ENCODE peak calls at places on chromosomes 5 and 9, in nine cellular contexts. Y is HCT116, M is GM12878, Q is A549, A is GM23338, E is K562, V is SK-N-SH, N is HepG2, C is Panc1. B is an unnamed sample.

GRCh38 chr5:15500326-15500958 is 462 bp downstream of the FBXL7 start:
- DNase-seq in Y (no peak), C (no peak), E (no peak), Q (peak; percentile 3), V (no peak), N (no peak), M (no peak), A (peak; percentile 59), B (no peak)

GRCh38 chr5:167166696-167167095 is 1124.7 kb upstream of the WWC1 start:
- DNase-seq in M (no peak), N (no peak), Y (no peak), C (no peak), V (no peak), A (no peak), Q (no peak), E (no peak), B (no peak)

GRCh38 chr5:31027726-31028125 is 165.8 kb upstream of the CDH6 start:
- DNase-seq in Y (no peak), M (no peak), V (no peak), N (peak; percentile 6), E (no peak), A (no peak), C (no peak), Q (no peak), B (no peak)

GRCh38 chr9:77785341-77785740 is 137.2 kb upstream of the GNA14 start:
- DNase-seq in N (no peak), A (no peak), V (peak; percentile 37), C (no peak), Q (no peak), Y (no peak), M (no peak), E (no peak), B (no peak)

GRCh38 chr9:19788614-19789271 is at the start of gene SLC24A2:
- DNase-seq in V (peak; percentile 79), Y (no peak), Q (no peak), A (peak; percentile 75), M (no peak), N (no peak), E (no peak), C (no peak), B (no peak)

GRCh38 chr9:98488578-98489312 is 220.0 kb downstream of the GABBR2 start:
- DNase-seq in N (no peak), C (no peak), V (no peak), A (peak; percentile 40), Q (peak; percentile 26), Y (no peak), E (no peak), M (no peak), B (no peak)

GRCh38 chr9:91164724-91165520 is 196.8 kb downstream of the AUH start:
- DNase-seq in M (no peak), Y (peak; percentile 81), N (peak; percentile 30), A (no peak), V (no peak), E (peak; percentile 73), C (no peak), Q (peak; percentile 86), B (peak; percentile 85)

GRCh38 chr5:38537502-38537901 is 18.9 kb downstream of the LIFR start:
- DNase-seq in Y (no peak), C (no peak), E (no peak), Q (no peak), V (no peak), N (no peak), M (no peak), A (no peak), B (no peak)

GRCh38 chr9:93183663-93184438 is at the start of gene WNK2:
- DNase-seq in A (peak; percentile 64), Y (no peak), V (peak; percentile 96), Q (peak; percentile 76), M (no peak), E (peak; percentile 98), N (no peak), C (no peak), B (no peak)

GRCh38 chr5:4053111-4053510 is 457.5 kb downstream of the IRX1 start:
- DNase-seq in C (no peak), Y (no peak), Q (no peak), A (no peak), E (no peak), M (no peak), N (no peak), V (no peak), B (no peak)

GRCh38 chr5:157292599-157292998 is 26.7 kb downstream of the CYFIP2 start:
- DNase-seq in M (no peak), E (no peak), Y (no peak), N (no peak), C (no peak), Q (no peak), A (no peak), V (no peak), B (no peak)

GRCh38 chr5:177402271-177403043 is 2.0 kb upstream of the PFN3 start:
- DNase-seq in E (no peak), Y (peak; percentile 82), Q (peak; percentile 97), A (peak; percentile 97), C (no peak), M (no peak), N (no peak), V (peak; percentile 81), B (peak; percentile 58)

GRCh38 chr9:89038354-89039091 is 47.3 kb downstream of the S1PR3 start:
- DNase-seq in C (no peak), Y (no peak), N (no peak), Q (no peak), V (no peak), M (no peak), A (no peak), E (no peak), B (no peak)

GRCh38 chr5:64506567-64507321 is 929 bp downstream of the RGS7BP start:
- DNase-seq in Q (no peak), N (no peak), Y (no peak), M (no peak), C (no peak), E (no peak), V (peak; percentile 8), A (peak; percentile 81), B (no peak)

GRCh38 chr9:92767078-92768054 is 2.7 kb upstream of the BICD2 start:
- DNase-seq in A (no peak), V (no peak), C (no peak), N (no peak), E (no peak), Q (no peak), M (no peak), Y (no peak), B (no peak)

GRCh38 chr5:147554285-147554817 is 44.5 kb upstream of the DPYSL3 start:
- DNase-seq in C (no peak), N (no peak), Q (no peak), Y (no peak), M (no peak), E (no peak), V (peak; percentile 41), A (no peak), B (no peak)

GRCh38 chr5:128825826-128826225 is 139.5 kb upstream of the SLC27A6 start:
- DNase-seq in M (no peak), V (no peak), N (no peak), A (no peak), Y (no peak), E (no peak), Q (no peak), C (no peak), B (no peak)

GRCh38 chr5:126677101-126677500 is 76.4 kb downstream of the PHAX start:
- DNase-seq in Y (no peak), N (no peak), M (no peak), A (no peak), E (peak; percentile 58), Q (no peak), C (no peak), V (no peak), B (no peak)

GRCh38 chr5:126674145-126674544 is 73.4 kb downstream of the PHAX start:
- DNase-seq in C (no peak), V (no peak), E (no peak), Q (no peak), N (no peak), M (no peak), Y (no peak), A (peak; percentile 87), B (no peak)

GRCh38 chr5:126676195-126676624 is 75.5 kb downstream of the PHAX start:
- DNase-seq in N (peak; percentile 66), V (peak; percentile 76), M (peak; percentile 68), E (peak; percentile 84), A (peak; percentile 90), Q (peak; percentile 89), C (peak; percentile 64), Y (peak; percentile 60), B (peak; percentile 44)

GRCh38 chr5:126675338-126675737 is 74.6 kb downstream of the PHAX start:
- DNase-seq in C (no peak), Q (no peak), E (no peak), Y (no peak), M (no peak), A (no peak), V (no peak), N (no peak), B (no peak)

GRCh38 chr5:126673477-126673876 is 72.7 kb downstream of the PHAX start:
- DNase-seq in V (no peak), E (no peak), Y (no peak), Q (no peak), A (no peak), C (no peak), N (no peak), M (no peak), B (no peak)
- H3K27ac ChIP-seq in V (no peak overlapping the region), E (no peak overlapping the region), Y (no peak overlapping the region), Q (no peak overlapping the region), A (peak overlapping the region; percentile 94), C (no peak overlapping the region), N (no peak overlapping the region), M (no peak overlapping the region), B (no peak overlapping the region)

GRCh38 chr9:114428466-114428865 is 40.7 kb upstream of the AKNA start:
- DNase-seq in C (no peak), V (no peak), E (no peak), M (no peak), Y (no peak), N (no peak), Q (no peak), A (no peak), B (no peak)
- TF ChIP-seq REST in C (no peak), V (no peak), E (no peak), M (no peak), Y (no peak), N (no peak), Q (no peak), A (no peak), B (no peak)

DNA sequence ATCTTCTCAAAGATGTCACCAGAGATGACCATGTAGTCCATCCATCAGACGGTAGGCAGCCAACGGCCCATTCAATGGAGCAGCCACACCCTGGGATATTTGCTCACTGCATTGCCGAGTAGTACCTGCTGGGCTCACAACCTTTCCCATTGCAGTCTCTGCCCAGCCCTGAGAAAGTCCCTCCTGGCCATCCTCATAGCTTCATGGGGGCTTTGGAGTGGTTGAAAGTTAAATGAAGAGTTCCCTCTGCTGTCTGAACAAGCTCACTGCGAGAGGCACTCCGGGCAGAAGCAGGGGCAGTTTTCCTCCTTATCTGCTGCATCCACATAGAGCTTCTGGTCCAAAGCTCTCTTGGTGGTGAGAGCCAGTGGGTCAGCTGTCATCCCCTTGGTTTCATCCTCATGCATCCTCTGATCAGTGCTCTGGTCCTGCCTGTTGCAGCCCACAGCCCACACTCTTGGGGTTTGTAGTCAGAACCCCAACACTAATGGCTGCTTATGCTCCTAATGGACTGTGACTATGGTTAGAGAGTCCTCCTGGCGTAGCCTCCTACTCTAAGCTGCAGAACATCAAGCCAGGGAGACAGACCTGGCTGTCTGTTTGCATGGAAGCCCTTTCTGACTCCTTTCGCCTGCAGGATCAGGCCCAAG is 23.3 kb downstream of the TNFSF8 start:
- DNase-seq in M (no peak), C (no peak), Y (peak; percentile 38), V (peak; percentile 45), A (peak; percentile 91), Q (peak; percentile 49), N (peak; percentile 55), E (no peak), B (no peak)
- H3K27ac ChIP-seq in M (no peak overlapping the region), C (no peak overlapping the region), Y (no peak overlapping the region), V (no peak overlapping the region), A (no peak overlapping the region), Q (peak overlapping the region; percentile 80), N (no peak overlapping the region), E (no peak overlapping the region), B (no peak overlapping the region)

GRCh38 chr5:36059571-36060515 is 6.8 kb downstream of the UGT3A2 start:
- DNase-seq in A (no peak), Q (no peak), N (no peak), M (no peak), Y (no peak), E (no peak), V (no peak), C (no peak), B (no peak)
- TF ChIP-seq REST in A (no peak), Q (no peak), N (no peak), M (no peak), Y (no peak), E (no peak), V (no peak), C (no peak), B (no peak)